ENCODE peak calls at places on chromosomes 12 and 14, in ten cellular contexts. One of them, this sample, is unnamed.

GRCh38 chr12:70733385-70733784 is 96.2 kb upstream of the PTPRB start:
- DNase-seq in CD8-positive, alpha-beta T cell: no peak
- DNase-seq in Calu3: peak; percentile 48
- DNase-seq in T-helper 9 cell: no peak
- DNase-seq in SW 1271: peak; percentile 73
- DNase-seq in amygdala: no peak
- DNase-seq in substantia nigra: no peak
- DNase-seq in stimulated activated CD4-positive, alpha-beta T cell treated with anti-CD3 and anti-CD28 coated beads, Interleukin-15, amount 100 ng/mL, for 1 hour: no peak
- DNase-seq in stimulated activated CD8-positive, alpha-beta memory T cell treated with anti-CD3 and anti-CD28 coated beads, Interleukin-7, amount 100 ng/mL, for 4 hours: no peak
- DNase-seq in NCI-H2081: peak; percentile 72
- DNase-seq in this sample: no peak

GRCh38 chr14:32307881-32308582 is 21.1 kb upstream of the AKAP6 start:
- DNase-seq in CD8-positive, alpha-beta T cell: no peak
- DNase-seq in Calu3: peak; percentile 2
- DNase-seq in T-helper 9 cell: no peak
- DNase-seq in SW 1271: no peak
- DNase-seq in amygdala: no peak
- DNase-seq in substantia nigra: no peak
- DNase-seq in stimulated activated CD4-positive, alpha-beta T cell treated with anti-CD3 and anti-CD28 coated beads, Interleukin-15, amount 100 ng/mL, for 1 hour: no peak
- DNase-seq in stimulated activated CD8-positive, alpha-beta memory T cell treated with anti-CD3 and anti-CD28 coated beads, Interleukin-7, amount 100 ng/mL, for 4 hours: no peak
- DNase-seq in NCI-H2081: peak; percentile 67
- DNase-seq in this sample: no peak

GRCh38 chr12:27332407-27333310 is at the start of gene BMAL2:
- DNase-seq in CD8-positive, alpha-beta T cell: peak; percentile 4
- DNase-seq in Calu3: peak; percentile 67
- DNase-seq in T-helper 9 cell: peak; percentile 4
- DNase-seq in SW 1271: peak; percentile 55
- DNase-seq in amygdala: no peak
- DNase-seq in substantia nigra: no peak
- DNase-seq in stimulated activated CD4-positive, alpha-beta T cell treated with anti-CD3 and anti-CD28 coated beads, Interleukin-15, amount 100 ng/mL, for 1 hour: no peak
- DNase-seq in stimulated activated CD8-positive, alpha-beta memory T cell treated with anti-CD3 and anti-CD28 coated beads, Interleukin-7, amount 100 ng/mL, for 4 hours: no peak
- DNase-seq in NCI-H2081: peak; percentile 55
- DNase-seq in this sample: peak; percentile 34

GRCh38 chr14:50775357-50775756 is 55.6 kb downstream of the NIN start:
- DNase-seq in CD8-positive, alpha-beta T cell: no peak
- DNase-seq in Calu3: no peak
- DNase-seq in T-helper 9 cell: no peak
- DNase-seq in SW 1271: peak; percentile 80
- DNase-seq in amygdala: no peak
- DNase-seq in substantia nigra: no peak
- DNase-seq in stimulated activated CD4-positive, alpha-beta T cell treated with anti-CD3 and anti-CD28 coated beads, Interleukin-15, amount 100 ng/mL, for 1 hour: no peak
- DNase-seq in stimulated activated CD8-positive, alpha-beta memory T cell treated with anti-CD3 and anti-CD28 coated beads, Interleukin-7, amount 100 ng/mL, for 4 hours: no peak
- DNase-seq in NCI-H2081: no peak
- DNase-seq in this sample: no peak

GRCh38 chr12:52229836-52230343 is 3.2 kb upstream of the KRT7 start:
- DNase-seq in CD8-positive, alpha-beta T cell: no peak
- DNase-seq in Calu3: no peak
- DNase-seq in T-helper 9 cell: no peak
- DNase-seq in SW 1271: no peak
- DNase-seq in amygdala: no peak
- DNase-seq in substantia nigra: no peak
- DNase-seq in stimulated activated CD4-positive, alpha-beta T cell treated with anti-CD3 and anti-CD28 coated beads, Interleukin-15, amount 100 ng/mL, for 1 hour: no peak
- DNase-seq in stimulated activated CD8-positive, alpha-beta memory T cell treated with anti-CD3 and anti-CD28 coated beads, Interleukin-7, amount 100 ng/mL, for 4 hours: no peak
- DNase-seq in NCI-H2081: no peak
- DNase-seq in this sample: no peak

GRCh38 chr12:76470028-76470939 is 89.3 kb downstream of the OSBPL8 start:
- DNase-seq in CD8-positive, alpha-beta T cell: no peak
- DNase-seq in Calu3: peak; percentile 34
- DNase-seq in T-helper 9 cell: no peak
- DNase-seq in SW 1271: peak; percentile 76
- DNase-seq in amygdala: no peak
- DNase-seq in substantia nigra: no peak
- DNase-seq in stimulated activated CD4-positive, alpha-beta T cell treated with anti-CD3 and anti-CD28 coated beads, Interleukin-15, amount 100 ng/mL, for 1 hour: no peak
- DNase-seq in stimulated activated CD8-positive, alpha-beta memory T cell treated with anti-CD3 and anti-CD28 coated beads, Interleukin-7, amount 100 ng/mL, for 4 hours: no peak
- DNase-seq in NCI-H2081: no peak
- DNase-seq in this sample: no peak

GRCh38 chr12:1355396-1355795 is 239.0 kb downstream of the FBXL14 start:
- DNase-seq in CD8-positive, alpha-beta T cell: no peak
- DNase-seq in Calu3: no peak
- DNase-seq in T-helper 9 cell: no peak
- DNase-seq in SW 1271: no peak
- DNase-seq in amygdala: no peak
- DNase-seq in substantia nigra: no peak
- DNase-seq in stimulated activated CD4-positive, alpha-beta T cell treated with anti-CD3 and anti-CD28 coated beads, Interleukin-15, amount 100 ng/mL, for 1 hour: no peak
- DNase-seq in stimulated activated CD8-positive, alpha-beta memory T cell treated with anti-CD3 and anti-CD28 coated beads, Interleukin-7, amount 100 ng/mL, for 4 hours: no peak
- DNase-seq in NCI-H2081: no peak
- DNase-seq in this sample: no peak

GRCh38 chr12:128079476-128079875 is 187.5 kb upstream of the TMEM132C start:
- DNase-seq in CD8-positive, alpha-beta T cell: no peak
- DNase-seq in Calu3: no peak
- DNase-seq in T-helper 9 cell: no peak
- DNase-seq in SW 1271: no peak
- DNase-seq in amygdala: no peak
- DNase-seq in substantia nigra: no peak
- DNase-seq in stimulated activated CD4-positive, alpha-beta T cell treated with anti-CD3 and anti-CD28 coated beads, Interleukin-15, amount 100 ng/mL, for 1 hour: no peak
- DNase-seq in stimulated activated CD8-positive, alpha-beta memory T cell treated with anti-CD3 and anti-CD28 coated beads, Interleukin-7, amount 100 ng/mL, for 4 hours: no peak
- DNase-seq in NCI-H2081: no peak
- DNase-seq in this sample: no peak

GRCh38 chr14:50388256-50388931 is 8.3 kb downstream of the CDKL1 start:
- DNase-seq in CD8-positive, alpha-beta T cell: no peak
- DNase-seq in Calu3: peak; percentile 30
- DNase-seq in T-helper 9 cell: no peak
- DNase-seq in SW 1271: no peak
- DNase-seq in amygdala: no peak
- DNase-seq in substantia nigra: no peak
- DNase-seq in stimulated activated CD4-positive, alpha-beta T cell treated with anti-CD3 and anti-CD28 coated beads, Interleukin-15, amount 100 ng/mL, for 1 hour: no peak
- DNase-seq in stimulated activated CD8-positive, alpha-beta memory T cell treated with anti-CD3 and anti-CD28 coated beads, Interleukin-7, amount 100 ng/mL, for 4 hours: no peak
- DNase-seq in NCI-H2081: no peak
- DNase-seq in this sample: no peak

GRCh38 chr14:102654298-102654697 is 61.8 kb downstream of the RCOR1 start:
- DNase-seq in CD8-positive, alpha-beta T cell: no peak
- DNase-seq in Calu3: no peak
- DNase-seq in T-helper 9 cell: no peak
- DNase-seq in SW 1271: no peak
- DNase-seq in amygdala: no peak
- DNase-seq in substantia nigra: no peak
- DNase-seq in stimulated activated CD4-positive, alpha-beta T cell treated with anti-CD3 and anti-CD28 coated beads, Interleukin-15, amount 100 ng/mL, for 1 hour: no peak
- DNase-seq in stimulated activated CD8-positive, alpha-beta memory T cell treated with anti-CD3 and anti-CD28 coated beads, Interleukin-7, amount 100 ng/mL, for 4 hours: no peak
- DNase-seq in NCI-H2081: no peak
- DNase-seq in this sample: no peak

GRCh38 chr14:92519246-92520101 is 5.9 kb downstream of the RIN3 start:
- DNase-seq in CD8-positive, alpha-beta T cell: no peak
- DNase-seq in Calu3: no peak
- DNase-seq in T-helper 9 cell: no peak
- DNase-seq in SW 1271: no peak
- DNase-seq in amygdala: no peak
- DNase-seq in substantia nigra: no peak
- DNase-seq in stimulated activated CD4-positive, alpha-beta T cell treated with anti-CD3 and anti-CD28 coated beads, Interleukin-15, amount 100 ng/mL, for 1 hour: no peak
- DNase-seq in stimulated activated CD8-positive, alpha-beta memory T cell treated with anti-CD3 and anti-CD28 coated beads, Interleukin-7, amount 100 ng/mL, for 4 hours: no peak
- DNase-seq in NCI-H2081: no peak
- DNase-seq in this sample: no peak

GRCh38 chr12:25187781-25188180 is 7.2 kb downstream of the DNAI7 start:
- DNase-seq in CD8-positive, alpha-beta T cell: no peak
- DNase-seq in Calu3: no peak
- DNase-seq in T-helper 9 cell: no peak
- DNase-seq in SW 1271: no peak
- DNase-seq in amygdala: no peak
- DNase-seq in substantia nigra: no peak
- DNase-seq in stimulated activated CD4-positive, alpha-beta T cell treated with anti-CD3 and anti-CD28 coated beads, Interleukin-15, amount 100 ng/mL, for 1 hour: no peak
- DNase-seq in stimulated activated CD8-positive, alpha-beta memory T cell treated with anti-CD3 and anti-CD28 coated beads, Interleukin-7, amount 100 ng/mL, for 4 hours: no peak
- DNase-seq in NCI-H2081: no peak
- DNase-seq in this sample: no peak

GRCh38 chr12:56188786-56189335 is 422 bp downstream of the SMARCC2 start:
- DNase-seq in CD8-positive, alpha-beta T cell: no peak
- DNase-seq in Calu3: no peak
- DNase-seq in T-helper 9 cell: no peak
- DNase-seq in SW 1271: no peak
- DNase-seq in amygdala: no peak
- DNase-seq in substantia nigra: no peak
- DNase-seq in stimulated activated CD4-positive, alpha-beta T cell treated with anti-CD3 and anti-CD28 coated beads, Interleukin-15, amount 100 ng/mL, for 1 hour: no peak
- DNase-seq in stimulated activated CD8-positive, alpha-beta memory T cell treated with anti-CD3 and anti-CD28 coated beads, Interleukin-7, amount 100 ng/mL, for 4 hours: no peak
- DNase-seq in NCI-H2081: no peak
- DNase-seq in this sample: no peak